ENCODE peak calls at places on chromosome 1, in six cellular contexts. E, Z, J, I, Q and W are unnamed samples.

GRCh38 chr1:190168116-190168515 is 309.5 kb downstream of the BRINP3 start:
- DNase-seq in E (no peak), Z (no peak), J (no peak), I (no peak), Q (no peak), W (no peak)

GRCh38 chr1:205827623-205828022 is 14.6 kb upstream of the SLC41A1 start:
- DNase-seq in E (peak), I (no peak), J (no peak), Q (peak), Z (no peak), W (no peak)

GRCh38 chr1:20713440-20713839 is 4.4 kb downstream of the KIF17 start:
- DNase-seq in Q (no peak), E (no peak), J (no peak), I (no peak), Z (no peak), W (no peak)

GRCh38 chr1:222928212-222928611 is 113.4 kb downstream of the DISP1 start:
- DNase-seq in Z (peak), Q (peak), E (no peak), I (peak), J (peak), W (peak)

GRCh38 chr1:174682419-174683008 is 234.8 kb downstream of the GPR52 start:
- DNase-seq in J (no peak), I (no peak), Q (no peak), E (no peak), Z (no peak), W (no peak)

GRCh38 chr1:4518621-4519020 is 135.8 kb upstream of the AJAP1 start:
- DNase-seq in E (no peak), Q (no peak), I (no peak), J (no peak), Z (no peak), W (no peak)

GRCh38 chr1:115409097-115409852 is 71.2 kb upstream of the NGF start:
- DNase-seq in E (no peak), I (no peak), Z (no peak), J (no peak), Q (no peak), W (no peak)

GRCh38 chr1:29849038-29849750 is 612.9 kb downstream of the PTPRU start:
- DNase-seq in I (peak), E (peak), Q (peak), Z (no peak), J (peak), W (no peak)

GRCh38 chr1:94283462-94283861 is 46.1 kb upstream of the ARHGAP29 start:
- DNase-seq in J (no peak), E (no peak), Z (no peak), Q (no peak), I (no peak), W (no peak)

GRCh38 chr1:33007190-33008050 is 29.3 kb downstream of the AK2 start:
- DNase-seq in E (no peak), Q (peak), Z (no peak), J (peak), I (peak), W (peak)

GRCh38 chr1:3717715-3718601 is 34.3 kb upstream of the CCDC27 start:
- DNase-seq in E (peak), Z (no peak), J (no peak), Q (peak), I (no peak), W (no peak)

GRCh38 chr1:219999821-220000220 is 46.5 kb downstream of the EPRS1 start:
- DNase-seq in I (no peak), E (no peak), Z (no peak), Q (no peak), J (no peak), W (no peak)

GRCh38 chr1:204928671-204929486 is 58.2 kb downstream of the NFASC start:
- DNase-seq in Q (no peak), Z (no peak), E (no peak), I (no peak), J (no peak), W (no peak)

GRCh38 chr1:58607391-58607790 is 30.3 kb upstream of the TACSTD2 start:
- DNase-seq in I (no peak), E (no peak), Q (no peak), J (no peak), Z (no peak), W (no peak)

GRCh38 chr1:200670215-200671118 is 760 bp upstream of the DDX59 start:
- DNase-seq in J (peak), Z (no peak), Q (peak), I (peak), E (no peak), W (no peak)

GRCh38 chr1:15966956-15967344 is 9.0 kb downstream of the ZBTB17 start:
- DNase-seq in E (no peak), J (no peak), Z (no peak), Q (no peak), I (no peak), W (no peak)

GRCh38 chr1:206066479-206067171 is 13.7 kb downstream of the RHEX start:
- DNase-seq in E (no peak), Q (no peak), Z (no peak), I (no peak), J (no peak), W (no peak)

GRCh38 chr1:221562542-221563475 is 179.1 kb downstream of the DUSP10 start:
- DNase-seq in Z (no peak), J (no peak), Q (no peak), E (no peak), I (no peak), W (no peak)

GRCh38 chr1:173253046-173253445 is 45.9 kb upstream of the TNFSF4 start:
- DNase-seq in I (no peak), E (no peak), J (no peak), Q (no peak), Z (no peak), W (no peak)

GRCh38 chr1:51648180-51649109 is 31.6 kb downstream of the OSBPL9 start:
- DNase-seq in I (no peak), Q (peak), Z (no peak), J (peak), E (no peak), W (no peak)

GRCh38 chr1:166875302-166875733 is 746 bp downstream of the TADA1 start:
- DNase-seq in Z (no peak), E (no peak), I (no peak), J (no peak), Q (peak), W (no peak)

GRCh38 chr1:161200992-161201827 is 957 bp upstream of the NDUFS2 start:
- DNase-seq in Z (peak), I (peak), Q (peak), J (no peak), E (no peak), W (peak)

GRCh38 chr1:55081188-55081904 is 42.0 kb downstream of the PCSK9 start:
- DNase-seq in E (no peak), Z (no peak), Q (no peak), I (no peak), J (no peak), W (no peak)

GRCh38 chr1:6474815-6475282 is 8.9 kb upstream of the TNFRSF25 start:
- DNase-seq in Z (no peak), Q (peak), J (no peak), I (no peak), E (no peak), W (no peak)

GRCh38 chr1:227323956-227324267 is 5.6 kb upstream of the CDC42BPA start:
- DNase-seq in Q (no peak), J (no peak), E (no peak), Z (no peak), I (no peak), W (no peak)

GRCh38 chr1:74245168-74245753 is 10.1 kb downstream of the TNNI3K start:
- DNase-seq in Q (peak), I (no peak), J (no peak), Z (no peak), E (no peak), W (no peak)

GRCh38 chr1:210251680-210252490 is 19.3 kb downstream of the SERTAD4 start:
- DNase-seq in I (peak), Z (no peak), Q (peak), J (no peak), E (no peak), W (no peak)

GRCh38 chr1:230084408-230085177 is 17.6 kb downstream of the GALNT2 start:
- DNase-seq in Z (peak), Q (peak), E (peak), I (peak), J (peak), W (peak)

GRCh38 chr1:16208270-16208987 is 4.0 kb downstream of the ARHGEF19 start:
- DNase-seq in Q (no peak), E (no peak), J (no peak), I (no peak), Z (no peak), W (no peak)

GRCh38 chr1:19644761-19645543 is 841 bp downstream of the NBL1 start:
- DNase-seq in E (peak), Z (no peak), I (no peak), Q (peak), J (no peak), W (peak)

GRCh38 chr1:10693152-10693496 is 103.3 kb downstream of the CASZ1 start:
- DNase-seq in J (no peak), Z (no peak), I (no peak), E (no peak), Q (no peak), W (no peak)

GRCh38 chr1:202210370-202210769 is 16.8 kb downstream of the LGR6 start:
- DNase-seq in Q (peak), E (no peak), Z (no peak), I (no peak), J (peak), W (no peak)

GRCh38 chr1:32063261-32063681 is 9.5 kb upstream of the TMEM39B start:
- DNase-seq in Z (no peak), Q (peak), J (peak), I (no peak), E (no peak), W (no peak)

GRCh38 chr1:232837085-232837484 is 31.9 kb downstream of the MAP10 start:
- DNase-seq in I (no peak), Q (no peak), Z (no peak), J (no peak), E (no peak), W (no peak)

GRCh38 chr1:180252638-180253536 is 22.8 kb downstream of the LHX4 start:
- DNase-seq in E (peak), Z (peak), Q (peak), J (peak), I (peak), W (no peak)

GRCh38 chr1:209411491-209411929 is 172.0 kb upstream of the CAMK1G start:
- DNase-seq in Q (no peak), I (peak), Z (no peak), J (no peak), E (no peak), W (no peak)

GRCh38 chr1:44557756-44558155 is 116.5 kb downstream of the TMEM53 start:
- DNase-seq in Q (no peak), I (no peak), J (no peak), E (no peak), Z (no peak), W (no peak)

GRCh38 chr1:203076031-203076511 is 9.7 kb downstream of the MYOG start:
- DNase-seq in E (no peak), Z (no peak), J (no peak), I (no peak), Q (peak), W (no peak)

GRCh38 chr1:113759341-113760101 is at the start of gene PHTF1:
- DNase-seq in J (peak), I (peak), Z (peak), Q (peak), E (peak), W (peak)

GRCh38 chr1:111743679-111744101 is 4.5 kb upstream of the INKA2 start:
- DNase-seq in J (no peak), I (no peak), Z (no peak), Q (no peak), E (peak), W (no peak)